ENCODE peak calls at places on chromosomes 12 and 14, in four cellular contexts. Y is CD4-positive, CD25-positive, alpha-beta regulatory T cell; M is mesendoderm; Q is ascending aorta. I is an unnamed sample.
A peak's percentile ranks its signal among the peaks of the same experiment; 100 is the strongest.

GRCh38 chr12:88298014-88298682 is 156.0 kb downstream of the TMTC3 start:
- DNase-seq in Q (no peak), M (no peak), Y (no peak), I (no peak)

GRCh38 chr12:57182918-57183575 is 33.5 kb upstream of the NXPH4 start:
- DNase-seq in M (peak; percentile 83), Y (peak; percentile 59), Q (peak; percentile 82), I (peak; percentile 65)

GRCh38 chr12:120903818-120904773 is at the start of gene SPPL3:
- DNase-seq in M (peak; percentile 95), Q (peak; percentile 94), Y (peak; percentile 89), I (peak; percentile 81)

GRCh38 chr12:57882575-57882974 is 36.0 kb upstream of the CTDSP2 start:
- DNase-seq in Y (no peak), Q (no peak), M (no peak), I (no peak)

GRCh38 chr12:8554451-8555195 is 13.9 kb upstream of the CLEC4E start:
- DNase-seq in M (peak; percentile 86), Q (no peak), Y (no peak), I (peak; percentile 11)

GRCh38 chr14:103558071-103558882 is 4.2 kb downstream of the BAG5 start:
- DNase-seq in Y (no peak), Q (no peak), M (no peak), I (peak; percentile 75)

GRCh38 chr12:69059465-69060457 is 126.8 kb upstream of the CPM start:
- DNase-seq in M (peak; percentile 75), Y (no peak), Q (no peak), I (peak; percentile 75)

GRCh38 chr12:11564984-11565651 is 84.4 kb upstream of the ETV6 start:
- DNase-seq in Y (no peak), Q (no peak), M (no peak), I (no peak)

GRCh38 chr12:132797820-132798570 is 30.7 kb downstream of the GOLGA3 start:
- DNase-seq in Q (no peak), Y (no peak), M (no peak), I (no peak)

GRCh38 chr14:102768223-102769048 is 8.8 kb upstream of the TRAF3 start:
- DNase-seq in M (no peak), Q (no peak), Y (no peak), I (no peak)

GRCh38 chr12:124289634-124290600 is 5.0 kb upstream of the RFLNA start:
- DNase-seq in Q (no peak), M (no peak), Y (no peak), I (peak; percentile 64)

GRCh38 chr12:51407604-51408003 is 16.4 kb upstream of the GALNT6 start:
- DNase-seq in M (no peak), Q (no peak), Y (no peak), I (no peak)

GRCh38 chr12:105084251-105085250 is at the start of gene ALDH1L2:
- DNase-seq in Y (peak; percentile 24), M (peak; percentile 94), Q (peak; percentile 91), I (peak; percentile 89)

GRCh38 chr12:88058719-88059077 is 29.5 kb upstream of the C12orf50 start:
- DNase-seq in Q (no peak), M (no peak), Y (no peak), I (no peak)

GRCh38 chr12:48750769-48751356 is 34.4 kb upstream of the CCNT1 start:
- DNase-seq in Q (no peak), M (no peak), Y (no peak), I (no peak)

GRCh38 chr12:78963439-78964222 is 99.1 kb downstream of the SYT1 start:
- DNase-seq in M (no peak), Y (no peak), Q (no peak), I (peak; percentile 75)

GRCh38 chr12:5059358-5059757 is 15.7 kb downstream of the KCNA5 start:
- DNase-seq in M (no peak), Y (no peak), Q (no peak), I (no peak)

GRCh38 chr12:118436002-118436724 is 59.8 kb downstream of the SUDS3 start:
- DNase-seq in Y (no peak), Q (no peak), M (peak; percentile 33), I (no peak)

GRCh38 chr12:10393291-10393690 is 3.5 kb upstream of the KLRK1 start:
- DNase-seq in Q (no peak), Y (no peak), M (no peak), I (no peak)
- H3K4me1 ChIP-seq in Q (no peaks in the 10 kb centered on the region), Y (no peaks in the 10 kb centered on the region), M (no peaks in the 10 kb centered on the region), I (no peaks in the 10 kb centered on the region)

DNA sequence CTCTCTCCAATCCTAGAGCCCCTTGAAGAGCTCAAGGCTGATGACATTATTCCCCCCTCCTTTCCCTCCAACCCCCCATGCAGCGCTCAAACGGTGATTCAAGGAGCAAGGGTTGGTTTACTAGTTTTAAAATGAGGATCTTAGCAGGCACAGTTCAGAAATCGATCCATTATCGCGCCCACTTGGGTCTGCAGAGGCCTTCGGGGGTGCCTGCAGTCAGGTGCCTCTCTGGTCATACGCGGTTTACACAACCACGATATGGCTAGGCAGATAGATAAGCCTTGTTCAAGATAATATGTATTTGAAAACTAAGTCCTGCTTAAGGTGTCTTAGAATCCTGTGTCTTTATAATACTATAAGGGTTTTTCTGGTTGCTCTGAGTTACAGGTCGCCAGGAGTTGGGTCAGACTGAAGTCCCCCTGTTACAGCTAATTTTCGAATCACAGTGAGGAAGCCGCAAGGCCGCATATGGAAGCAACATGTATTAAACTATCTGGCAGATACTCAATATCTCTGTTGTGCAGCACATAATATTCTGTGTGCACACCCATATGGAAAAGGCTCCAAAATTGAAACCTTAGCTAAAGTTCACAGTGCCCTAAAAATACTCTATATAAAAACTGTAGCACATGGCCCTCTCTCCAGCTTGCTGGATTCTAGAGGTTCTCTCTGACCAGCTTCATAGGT is 10.0 kb downstream of the BHLHE41 start:
- DNase-seq in M (no peak), Y (no peak), Q (no peak), I (no peak)
- H3K4me1 ChIP-seq in M (peaks cover 10% of the 10 kb centered on the region), Y (peaks cover 11% of the 10 kb centered on the region), Q (no peaks in the 10 kb centered on the region), I (peaks cover 2% of the 10 kb centered on the region)

GRCh38 chr14:55298423-55298822 is 27.2 kb downstream of the FBXO34 start:
- DNase-seq in Q (no peak), Y (no peak), M (no peak), I (no peak)

GRCh38 chr14:55303646-55304277 is 32.5 kb downstream of the FBXO34 start:
- DNase-seq in Q (no peak), M (no peak), Y (no peak), I (no peak)

GRCh38 chr14:55302367-55302766 is 31.1 kb downstream of the FBXO34 start:
- DNase-seq in Q (no peak), Y (no peak), M (peak; percentile 37), I (no peak)

GRCh38 chr14:55302770-55303472 is 31.7 kb downstream of the FBXO34 start:
- DNase-seq in Q (no peak), Y (no peak), M (no peak), I (no peak)

GRCh38 chr14:55301722-55302121 is 30.5 kb downstream of the FBXO34 start:
- DNase-seq in Y (no peak), M (peak; percentile 29), Q (no peak), I (peak; percentile 46)
- H3K4me1 ChIP-seq in Y (peaks cover 11% of the 10 kb centered on the region), M (peaks cover 9% of the 10 kb centered on the region), Q (no peaks in the 10 kb centered on the region), I (no peaks in the 10 kb centered on the region)

GRCh38 chr12:116160883-116161458 is 116.5 kb downstream of the MED13L start:
- DNase-seq in Q (no peak), Y (no peak), M (no peak), I (no peak)

GRCh38 chr12:116160196-116160595 is 117.3 kb downstream of the MED13L start:
- DNase-seq in Y (no peak), Q (no peak), M (no peak), I (no peak)

GRCh38 chr12:116157845-116158267 is 119.6 kb downstream of the MED13L start:
- DNase-seq in Q (no peak), M (peak; percentile 69), Y (no peak), I (no peak)

GRCh38 chr12:116159593-116159992 is 117.9 kb downstream of the MED13L start:
- DNase-seq in Q (no peak), M (no peak), Y (no peak), I (no peak)

DNA sequence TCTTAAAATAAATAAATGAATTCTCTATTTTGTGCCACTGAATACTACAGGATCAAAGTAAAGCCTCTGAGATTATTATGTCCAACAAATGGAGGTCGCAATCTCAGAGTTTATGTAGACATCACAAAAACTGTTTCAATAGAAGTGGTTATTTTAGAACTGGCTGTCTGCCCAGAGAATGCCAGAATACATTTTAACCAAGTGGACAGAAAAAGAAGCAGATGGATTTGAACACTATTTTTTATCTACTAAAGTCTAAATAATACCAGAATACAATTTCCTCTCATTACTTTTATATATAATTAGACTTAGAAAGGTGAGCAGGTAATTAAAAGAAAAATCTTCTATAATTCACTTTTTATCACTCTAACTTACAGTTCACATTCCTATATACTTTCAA is 118.3 kb downstream of the MED13L start:
- DNase-seq in M (no peak), Q (no peak), Y (no peak), I (peak; percentile 72)
- H3K4me1 ChIP-seq in M (peaks cover 15% of the 10 kb centered on the region), Q (no peaks in the 10 kb centered on the region), Y (peaks cover 6% of the 10 kb centered on the region), I (peaks cover 4% of the 10 kb centered on the region)

I was measured in fibroblast of lung.